ENCODE peak calls at places on chromosomes 2 and 18, in four cellular contexts. One of them, this sample, is unnamed.

GRCh38 chr2:12796617-12797016 is 79.9 kb downstream of the TRIB2 start:
- DNase-seq in H54: no peak
- DNase-seq in cardiac fibroblast: no peak
- DNase-seq in stimulated activated naive B cell treated with anti-CD40 and anti-IgM and Interleukin-4, amounts not matched to agents 10 μg/mL and 1 μg/mL and 100 μg/mL, for 72 hours: no peak
- DNase-seq in this sample: no peak

GRCh38 chr2:97671526-97671925 is 2.0 kb downstream of the C2orf92 start:
- DNase-seq in H54: no peak
- DNase-seq in stimulated activated naive B cell treated with anti-CD40 and anti-IgM and Interleukin-4, amounts not matched to agents 10 μg/mL and 1 μg/mL and 100 μg/mL, for 72 hours: no peak
- DNase-seq in cardiac fibroblast: no peak
- DNase-seq in this sample: no peak

GRCh38 chr2:233047667-233048066 is 12.5 kb upstream of the INPP5D start:
- DNase-seq in H54: no peak
- DNase-seq in cardiac fibroblast: no peak
- DNase-seq in stimulated activated naive B cell treated with anti-CD40 and anti-IgM and Interleukin-4, amounts not matched to agents 10 μg/mL and 1 μg/mL and 100 μg/mL, for 72 hours: no peak
- DNase-seq in this sample: no peak

GRCh38 chr2:6556755-6557154 is 309.0 kb downstream of the CMPK2 start:
- DNase-seq in H54: no peak
- DNase-seq in cardiac fibroblast: peak; percentile 4
- DNase-seq in stimulated activated naive B cell treated with anti-CD40 and anti-IgM and Interleukin-4, amounts not matched to agents 10 μg/mL and 1 μg/mL and 100 μg/mL, for 72 hours: no peak
- DNase-seq in this sample: no peak

GRCh38 chr2:172282944-172283343 is 144.4 kb upstream of the ITGA6 start:
- DNase-seq in H54: peak; percentile 55
- DNase-seq in stimulated activated naive B cell treated with anti-CD40 and anti-IgM and Interleukin-4, amounts not matched to agents 10 μg/mL and 1 μg/mL and 100 μg/mL, for 72 hours: no peak
- DNase-seq in cardiac fibroblast: peak; percentile 90
- DNase-seq in this sample: peak; percentile 75

GRCh38 chr18:55863876-55864275 is 275.9 kb upstream of the TCF4 start:
- DNase-seq in stimulated activated naive B cell treated with anti-CD40 and anti-IgM and Interleukin-4, amounts not matched to agents 10 μg/mL and 1 μg/mL and 100 μg/mL, for 72 hours: no peak
- DNase-seq in H54: no peak
- DNase-seq in cardiac fibroblast: no peak
- DNase-seq in this sample: peak; percentile 43

GRCh38 chr2:26938399-26938798 is 32.0 kb upstream of the MAPRE3 start:
- DNase-seq in cardiac fibroblast: no peak
- DNase-seq in stimulated activated naive B cell treated with anti-CD40 and anti-IgM and Interleukin-4, amounts not matched to agents 10 μg/mL and 1 μg/mL and 100 μg/mL, for 72 hours: no peak
- DNase-seq in H54: peak; percentile 45
- DNase-seq in this sample: no peak

GRCh38 chr2:100043246-100043890 is 99.0 kb downstream of the AFF3 start:
- DNase-seq in cardiac fibroblast: no peak
- DNase-seq in H54: no peak
- DNase-seq in stimulated activated naive B cell treated with anti-CD40 and anti-IgM and Interleukin-4, amounts not matched to agents 10 μg/mL and 1 μg/mL and 100 μg/mL, for 72 hours: no peak
- DNase-seq in this sample: no peak

GRCh38 chr2:187165936-187166335 is 282.1 kb downstream of the CALCRL start:
- DNase-seq in cardiac fibroblast: no peak
- DNase-seq in H54: no peak
- DNase-seq in stimulated activated naive B cell treated with anti-CD40 and anti-IgM and Interleukin-4, amounts not matched to agents 10 μg/mL and 1 μg/mL and 100 μg/mL, for 72 hours: no peak
- DNase-seq in this sample: no peak

GRCh38 chr2:142014536-142014935 is 116.3 kb downstream of the LRP1B start:
- DNase-seq in stimulated activated naive B cell treated with anti-CD40 and anti-IgM and Interleukin-4, amounts not matched to agents 10 μg/mL and 1 μg/mL and 100 μg/mL, for 72 hours: no peak
- DNase-seq in H54: no peak
- DNase-seq in cardiac fibroblast: no peak
- DNase-seq in this sample: no peak

GRCh38 chr2:54550523-54550922 is 94.4 kb downstream of the SPTBN1 start:
- DNase-seq in cardiac fibroblast: no peak
- DNase-seq in stimulated activated naive B cell treated with anti-CD40 and anti-IgM and Interleukin-4, amounts not matched to agents 10 μg/mL and 1 μg/mL and 100 μg/mL, for 72 hours: no peak
- DNase-seq in H54: no peak
- DNase-seq in this sample: no peak

GRCh38 chr2:239214725-239215124 is 186.1 kb downstream of the HDAC4 start:
- DNase-seq in H54: no peak
- DNase-seq in stimulated activated naive B cell treated with anti-CD40 and anti-IgM and Interleukin-4, amounts not matched to agents 10 μg/mL and 1 μg/mL and 100 μg/mL, for 72 hours: no peak
- DNase-seq in cardiac fibroblast: no peak
- DNase-seq in this sample: no peak

GRCh38 chr18:37716106-37716708 is 150.6 kb upstream of the CELF4 start:
- DNase-seq in cardiac fibroblast: no peak
- DNase-seq in stimulated activated naive B cell treated with anti-CD40 and anti-IgM and Interleukin-4, amounts not matched to agents 10 μg/mL and 1 μg/mL and 100 μg/mL, for 72 hours: no peak
- DNase-seq in H54: no peak
- DNase-seq in this sample: no peak

GRCh38 chr2:150997702-150998480 is 263.8 kb downstream of the RBM43 start:
- DNase-seq in H54: no peak
- DNase-seq in stimulated activated naive B cell treated with anti-CD40 and anti-IgM and Interleukin-4, amounts not matched to agents 10 μg/mL and 1 μg/mL and 100 μg/mL, for 72 hours: no peak
- DNase-seq in cardiac fibroblast: no peak
- DNase-seq in this sample: peak; percentile 39

GRCh38 chr2:17542471-17542870 is 2.0 kb downstream of the VSNL1 start:
- DNase-seq in stimulated activated naive B cell treated with anti-CD40 and anti-IgM and Interleukin-4, amounts not matched to agents 10 μg/mL and 1 μg/mL and 100 μg/mL, for 72 hours: no peak
- DNase-seq in H54: no peak
- DNase-seq in cardiac fibroblast: no peak
- DNase-seq in this sample: no peak

GRCh38 chr2:74768401-74768914 is 65.5 kb upstream of the HK2 start:
- DNase-seq in cardiac fibroblast: peak; percentile 48
- DNase-seq in H54: no peak
- DNase-seq in stimulated activated naive B cell treated with anti-CD40 and anti-IgM and Interleukin-4, amounts not matched to agents 10 μg/mL and 1 μg/mL and 100 μg/mL, for 72 hours: no peak
- DNase-seq in this sample: peak; percentile 76

GRCh38 chr18:3524706-3525105 is 74.7 kb downstream of the TGIF1 start:
- DNase-seq in H54: no peak
- DNase-seq in stimulated activated naive B cell treated with anti-CD40 and anti-IgM and Interleukin-4, amounts not matched to agents 10 μg/mL and 1 μg/mL and 100 μg/mL, for 72 hours: no peak
- DNase-seq in cardiac fibroblast: no peak
- DNase-seq in this sample: no peak

GRCh38 chr18:48048251-48048650 is 117.8 kb upstream of the SMAD2 start:
- DNase-seq in H54: no peak
- DNase-seq in cardiac fibroblast: no peak
- DNase-seq in stimulated activated naive B cell treated with anti-CD40 and anti-IgM and Interleukin-4, amounts not matched to agents 10 μg/mL and 1 μg/mL and 100 μg/mL, for 72 hours: no peak
- DNase-seq in this sample: no peak

GRCh38 chr18:43665239-43665788 is 388.0 kb upstream of the SYT4 start:
- DNase-seq in stimulated activated naive B cell treated with anti-CD40 and anti-IgM and Interleukin-4, amounts not matched to agents 10 μg/mL and 1 μg/mL and 100 μg/mL, for 72 hours: no peak
- DNase-seq in H54: peak; percentile 1
- DNase-seq in cardiac fibroblast: peak; percentile 95
- DNase-seq in this sample: peak; percentile 90

GRCh38 chr2:96413067-96413722 is 77.6 kb downstream of the NCAPH start:
- DNase-seq in stimulated activated naive B cell treated with anti-CD40 and anti-IgM and Interleukin-4, amounts not matched to agents 10 μg/mL and 1 μg/mL and 100 μg/mL, for 72 hours: no peak
- DNase-seq in H54: no peak
- DNase-seq in cardiac fibroblast: peak; percentile 10
- DNase-seq in this sample: peak; percentile 25

GRCh38 chr2:207434903-207435302 is 94.9 kb upstream of the CREB1 start:
- DNase-seq in stimulated activated naive B cell treated with anti-CD40 and anti-IgM and Interleukin-4, amounts not matched to agents 10 μg/mL and 1 μg/mL and 100 μg/mL, for 72 hours: no peak
- DNase-seq in cardiac fibroblast: no peak
- DNase-seq in H54: no peak
- DNase-seq in this sample: no peak

GRCh38 chr18:48694295-48694694 is 155.5 kb downstream of the CTIF start:
- DNase-seq in cardiac fibroblast: no peak
- DNase-seq in H54: no peak
- DNase-seq in stimulated activated naive B cell treated with anti-CD40 and anti-IgM and Interleukin-4, amounts not matched to agents 10 μg/mL and 1 μg/mL and 100 μg/mL, for 72 hours: no peak
- DNase-seq in this sample: no peak